ENCODE peak calls at places on chromosomes 16 and 17, in eight cellular contexts. A, I, O, Q, M, D, P and W are unnamed samples.

GRCh38 chr17:45149669-45150603 is 1.7 kb downstream of the HEXIM1 start:
- DNase-seq in Q (peak; percentile 87), P (no peak), I (peak; percentile 76), O (no peak), M (peak; percentile 52), A (no peak), D (no peak), W (peak; percentile 78)

GRCh38 chr17:17810374-17811248 is 26.2 kb downstream of the SREBF1 start:
- DNase-seq in M (no peak), O (no peak), Q (peak; percentile 93), D (peak; percentile 43), I (no peak), A (no peak), P (no peak), W (peak; percentile 30)

GRCh38 chr17:37220609-37220953 is 155.2 kb upstream of the C17orf78 start:
- DNase-seq in D (no peak), I (no peak), A (no peak), Q (peak; percentile 63), M (no peak), O (no peak), P (no peak), W (no peak)

GRCh38 chr16:61926766-61927165 is 109.5 kb downstream of the CDH8 start:
- DNase-seq in A (no peak), P (no peak), I (no peak), D (no peak), O (no peak), M (no peak), Q (peak; percentile 24), W (no peak)

GRCh38 chr16:85391769-85392583 is 221.1 kb upstream of the GSE1 start:
- DNase-seq in A (no peak), O (no peak), Q (no peak), M (no peak), D (peak; percentile 58), P (no peak), I (no peak), W (no peak)

GRCh38 chr16:30893082-30893743 is 664 bp downstream of the BCL7C start:
- DNase-seq in A (no peak), D (no peak), P (no peak), O (no peak), Q (no peak), I (no peak), M (no peak), W (no peak)

GRCh38 chr16:74740795-74741304 is 33.8 kb downstream of the FA2H start:
- DNase-seq in I (peak; percentile 27), M (no peak), Q (no peak), A (no peak), D (peak; percentile 74), P (no peak), O (no peak), W (no peak)

GRCh38 chr17:41211845-41212466 is 14.5 kb upstream of the KRTAP9-2 start:
- DNase-seq in D (peak; percentile 55), Q (peak; percentile 7), I (no peak), P (no peak), A (no peak), O (peak; percentile 39), M (no peak), W (no peak)

GRCh38 chr16:66926171-66926570 is 836 bp upstream of the RRAD start:
- DNase-seq in O (no peak), A (no peak), M (no peak), D (no peak), P (no peak), I (no peak), Q (no peak), W (no peak)

GRCh38 chr17:9021158-9021984 is at the start of gene NTN1:
- DNase-seq in I (no peak), P (no peak), O (no peak), D (peak; percentile 17), A (peak; percentile 28), Q (peak; percentile 83), M (no peak), W (no peak)

GRCh38 chr16:74757347-74757746 is 17.3 kb downstream of the FA2H start:
- DNase-seq in Q (no peak), M (no peak), O (no peak), I (no peak), D (no peak), A (no peak), P (no peak), W (no peak)

GRCh38 chr17:59372138-59372751 is 40.8 kb downstream of the YPEL2 start:
- DNase-seq in P (peak; percentile 42), O (peak; percentile 31), A (no peak), Q (peak; percentile 72), I (no peak), M (peak; percentile 44), D (no peak), W (peak; percentile 59)

GRCh38 chr16:19705131-19705501 is 12.9 kb downstream of the KNOP1 start:
- DNase-seq in O (no peak), I (no peak), Q (no peak), P (no peak), A (no peak), D (no peak), M (no peak), W (no peak)

GRCh38 chr17:44898768-44899073 is 524 bp downstream of the EFTUD2 start:
- DNase-seq in D (no peak), O (peak; percentile 54), I (no peak), M (peak; percentile 53), Q (no peak), P (no peak), A (no peak), W (no peak)

GRCh38 chr17:61997649-61998048 is 67.4 kb downstream of the MED13 start:
- DNase-seq in D (no peak), O (peak; percentile 46), M (no peak), Q (peak; percentile 12), A (no peak), I (no peak), P (no peak), W (peak; percentile 10)

GRCh38 chr17:7313028-7313889 is 1.9 kb downstream of the GPS2 start:
- DNase-seq in D (no peak), Q (no peak), P (no peak), A (no peak), M (no peak), I (no peak), O (peak; percentile 7), W (no peak)

GRCh38 chr17:39671651-39672521 is 3.6 kb downstream of the PNMT start:
- DNase-seq in P (no peak), A (no peak), I (no peak), M (no peak), D (no peak), O (peak; percentile 17), Q (peak; percentile 79), W (no peak)

GRCh38 chr17:6072157-6072556 is 2.0 kb downstream of the WSCD1 start:
- DNase-seq in O (no peak), P (no peak), M (no peak), A (no peak), I (no peak), D (no peak), Q (no peak), W (no peak)

GRCh38 chr16:3536851-3537250 is 36.0 kb downstream of the CLUAP1 start:
- DNase-seq in O (no peak), P (no peak), I (no peak), M (no peak), D (no peak), Q (no peak), A (no peak), W (no peak)

GRCh38 chr16:66116163-66116792 is 250.2 kb upstream of the CDH5 start:
- DNase-seq in M (no peak), D (peak; percentile 30), I (no peak), O (no peak), P (no peak), A (no peak), Q (no peak), W (no peak)

GRCh38 chr16:17346774-17347569 is 123.8 kb downstream of the XYLT1 start:
- DNase-seq in I (no peak), Q (no peak), D (no peak), A (no peak), M (peak; percentile 75), P (no peak), O (no peak), W (no peak)

GRCh38 chr16:53457670-53458069 is 23.4 kb downstream of the RBL2 start:
- DNase-seq in I (no peak), O (no peak), Q (no peak), D (no peak), M (no peak), A (peak; percentile 18), P (peak; percentile 88), W (no peak)

GRCh38 chr17:12089809-12090384 is 69.2 kb downstream of the MAP2K4 start:
- DNase-seq in M (no peak), A (no peak), O (no peak), I (no peak), D (peak; percentile 69), P (no peak), Q (no peak), W (no peak)

GRCh38 chr17:82981141-82981540 is 98.3 kb upstream of the METRNL start:
- DNase-seq in M (no peak), A (no peak), Q (no peak), O (no peak), P (no peak), I (no peak), D (no peak), W (no peak)

GRCh38 chr17:75683467-75684041 is 16.4 kb downstream of the SAP30BP start:
- DNase-seq in P (no peak), O (peak; percentile 26), A (no peak), Q (no peak), D (peak; percentile 90), I (no peak), M (no peak), W (no peak)

GRCh38 chr17:44171931-44172455 is 1.5 kb downstream of the ASB16 start:
- DNase-seq in P (no peak), D (no peak), O (no peak), I (no peak), Q (peak; percentile 56), A (no peak), M (no peak), W (no peak)

GRCh38 chr16:12358898-12359297 is 382.4 kb downstream of the SNX29 start:
- DNase-seq in I (no peak), D (peak; percentile 88), O (no peak), M (no peak), P (no peak), A (no peak), Q (no peak), W (no peak)